ENCODE peak calls at places on chromosomes 13 and 19, in ten cellular contexts. One of them, this sample, is unnamed.

GRCh38 chr13:31093145-31093885 is 68.4 kb downstream of the HSPH1 start:
- DNase-seq in tibial artery: no peak
- DNase-seq in heart left ventricle: no peak
- DNase-seq in Peyer's patch: no peak
- DNase-seq in psoas muscle: no peak
- DNase-seq in fibroblast of lung: no peak
- DNase-seq in CD8-positive, alpha-beta T cell: no peak
- DNase-seq in esophagus squamous epithelium: no peak
- DNase-seq in IMR-90: no peak
- DNase-seq in left lung: no peak
- DNase-seq in this sample: no peak

GRCh38 chr13:110410000-110410399 is 102.9 kb downstream of the COL4A2 start:
- DNase-seq in tibial artery: no peak
- DNase-seq in heart left ventricle: no peak
- DNase-seq in Peyer's patch: no peak
- DNase-seq in psoas muscle: no peak
- DNase-seq in fibroblast of lung: no peak
- DNase-seq in CD8-positive, alpha-beta T cell: no peak
- DNase-seq in esophagus squamous epithelium: no peak
- DNase-seq in IMR-90: no peak
- DNase-seq in left lung: no peak
- DNase-seq in this sample: no peak

GRCh38 chr19:54418930-54419800 is 3.9 kb downstream of the TTYH1 start:
- DNase-seq in tibial artery: no peak
- DNase-seq in heart left ventricle: no peak
- DNase-seq in Peyer's patch: no peak
- DNase-seq in psoas muscle: no peak
- DNase-seq in fibroblast of lung: no peak
- DNase-seq in CD8-positive, alpha-beta T cell: no peak
- DNase-seq in esophagus squamous epithelium: no peak
- DNase-seq in IMR-90: no peak
- DNase-seq in left lung: no peak
- DNase-seq in this sample: no peak

GRCh38 chr19:43718627-43719377 is 2.9 kb downstream of the IRGC start:
- DNase-seq in tibial artery: no peak
- DNase-seq in heart left ventricle: no peak
- DNase-seq in Peyer's patch: no peak
- DNase-seq in psoas muscle: no peak
- DNase-seq in fibroblast of lung: no peak
- DNase-seq in CD8-positive, alpha-beta T cell: no peak
- DNase-seq in esophagus squamous epithelium: no peak
- DNase-seq in IMR-90: no peak
- DNase-seq in left lung: no peak
- DNase-seq in this sample: no peak

GRCh38 chr19:49338691-49339363 is 3.6 kb downstream of the CD37 start:
- DNase-seq in tibial artery: peak; percentile 58
- DNase-seq in heart left ventricle: peak; percentile 68
- DNase-seq in Peyer's patch: peak; percentile 88
- DNase-seq in psoas muscle: peak; percentile 57
- DNase-seq in fibroblast of lung: peak; percentile 49
- DNase-seq in CD8-positive, alpha-beta T cell: no peak
- DNase-seq in esophagus squamous epithelium: no peak
- DNase-seq in IMR-90: no peak
- DNase-seq in left lung: peak; percentile 87
- DNase-seq in this sample: peak; percentile 93

GRCh38 chr13:41428155-41428554 is 29.2 kb upstream of the RGCC start:
- DNase-seq in tibial artery: no peak
- DNase-seq in heart left ventricle: no peak
- DNase-seq in Peyer's patch: no peak
- DNase-seq in psoas muscle: no peak
- DNase-seq in fibroblast of lung: no peak
- DNase-seq in CD8-positive, alpha-beta T cell: peak; percentile 49
- DNase-seq in esophagus squamous epithelium: no peak
- DNase-seq in IMR-90: no peak
- DNase-seq in left lung: no peak
- DNase-seq in this sample: no peak

GRCh38 chr13:41008349-41008980 is 10.7 kb downstream of the ELF1 start:
- DNase-seq in tibial artery: no peak
- DNase-seq in heart left ventricle: no peak
- DNase-seq in Peyer's patch: no peak
- DNase-seq in psoas muscle: no peak
- DNase-seq in fibroblast of lung: peak; percentile 54
- DNase-seq in CD8-positive, alpha-beta T cell: no peak
- DNase-seq in esophagus squamous epithelium: no peak
- DNase-seq in IMR-90: peak; percentile 90
- DNase-seq in left lung: no peak
- DNase-seq in this sample: no peak

GRCh38 chr19:7337380-7338194 is 11.2 kb upstream of the ARHGEF18 start:
- DNase-seq in tibial artery: peak; percentile 57
- DNase-seq in heart left ventricle: peak; percentile 23
- DNase-seq in Peyer's patch: no peak
- DNase-seq in psoas muscle: no peak
- DNase-seq in fibroblast of lung: no peak
- DNase-seq in CD8-positive, alpha-beta T cell: no peak
- DNase-seq in esophagus squamous epithelium: no peak
- DNase-seq in IMR-90: no peak
- DNase-seq in left lung: no peak
- DNase-seq in this sample: peak; percentile 66

GRCh38 chr19:10352764-10353671 is 13.6 kb upstream of the ICAM3 start:
- DNase-seq in tibial artery: no peak
- DNase-seq in heart left ventricle: peak; percentile 87
- DNase-seq in Peyer's patch: no peak
- DNase-seq in psoas muscle: peak; percentile 70
- DNase-seq in fibroblast of lung: no peak
- DNase-seq in CD8-positive, alpha-beta T cell: no peak
- DNase-seq in esophagus squamous epithelium: no peak
- DNase-seq in IMR-90: no peak
- DNase-seq in left lung: no peak
- DNase-seq in this sample: peak; percentile 38

GRCh38 chr19:51959791-51960190 is 26.8 kb downstream of the ZNF350 start:
- DNase-seq in tibial artery: no peak
- DNase-seq in heart left ventricle: no peak
- DNase-seq in Peyer's patch: no peak
- DNase-seq in psoas muscle: no peak
- DNase-seq in fibroblast of lung: no peak
- DNase-seq in CD8-positive, alpha-beta T cell: no peak
- DNase-seq in esophagus squamous epithelium: no peak
- DNase-seq in IMR-90: peak; percentile 42
- DNase-seq in left lung: no peak
- DNase-seq in this sample: no peak

GRCh38 chr13:50626031-50626643 is 217.4 kb downstream of the DLEU7 start:
- DNase-seq in tibial artery: no peak
- DNase-seq in heart left ventricle: no peak
- DNase-seq in Peyer's patch: no peak
- DNase-seq in psoas muscle: no peak
- DNase-seq in fibroblast of lung: peak; percentile 72
- DNase-seq in CD8-positive, alpha-beta T cell: no peak
- DNase-seq in esophagus squamous epithelium: no peak
- DNase-seq in IMR-90: no peak
- DNase-seq in left lung: no peak
- DNase-seq in this sample: no peak

GRCh38 chr19:11849264-11849615 is 714 bp downstream of the ZNF439 start:
- DNase-seq in tibial artery: no peak
- DNase-seq in heart left ventricle: no peak
- DNase-seq in Peyer's patch: no peak
- DNase-seq in psoas muscle: no peak
- DNase-seq in fibroblast of lung: peak; percentile 11
- DNase-seq in CD8-positive, alpha-beta T cell: no peak
- DNase-seq in esophagus squamous epithelium: no peak
- DNase-seq in IMR-90: no peak
- DNase-seq in left lung: no peak
- DNase-seq in this sample: no peak

GRCh38 chr13:20074956-20075355 is 85.9 kb downstream of the GJA3 start:
- DNase-seq in tibial artery: no peak
- DNase-seq in heart left ventricle: no peak
- DNase-seq in Peyer's patch: no peak
- DNase-seq in psoas muscle: no peak
- DNase-seq in fibroblast of lung: no peak
- DNase-seq in CD8-positive, alpha-beta T cell: no peak
- DNase-seq in esophagus squamous epithelium: no peak
- DNase-seq in IMR-90: no peak
- DNase-seq in left lung: no peak
- DNase-seq in this sample: no peak

GRCh38 chr13:27795718-27796019 is 3.4 kb downstream of the GSX1 start:
- DNase-seq in tibial artery: no peak
- DNase-seq in heart left ventricle: no peak
- DNase-seq in Peyer's patch: no peak
- DNase-seq in psoas muscle: no peak
- DNase-seq in fibroblast of lung: no peak
- DNase-seq in CD8-positive, alpha-beta T cell: no peak
- DNase-seq in esophagus squamous epithelium: no peak
- DNase-seq in IMR-90: no peak
- DNase-seq in left lung: no peak
- DNase-seq in this sample: no peak

GRCh38 chr13:71787461-71787860 is 79.5 kb downstream of the DACH1 start:
- DNase-seq in tibial artery: no peak
- DNase-seq in heart left ventricle: no peak
- DNase-seq in Peyer's patch: no peak
- DNase-seq in psoas muscle: no peak
- DNase-seq in fibroblast of lung: no peak
- DNase-seq in CD8-positive, alpha-beta T cell: no peak
- DNase-seq in esophagus squamous epithelium: no peak
- DNase-seq in IMR-90: no peak
- DNase-seq in left lung: no peak
- DNase-seq in this sample: no peak

GRCh38 chr13:94309997-94310842 is 169.3 kb downstream of the DCT start:
- DNase-seq in tibial artery: no peak
- DNase-seq in heart left ventricle: no peak
- DNase-seq in Peyer's patch: no peak
- DNase-seq in psoas muscle: no peak
- DNase-seq in fibroblast of lung: peak; percentile 96
- DNase-seq in CD8-positive, alpha-beta T cell: no peak
- DNase-seq in esophagus squamous epithelium: no peak
- DNase-seq in IMR-90: peak; percentile 96
- DNase-seq in left lung: no peak
- DNase-seq in this sample: no peak

GRCh38 chr13:61275740-61276139 is 139.9 kb downstream of the PCDH20 start:
- DNase-seq in tibial artery: no peak
- DNase-seq in heart left ventricle: no peak
- DNase-seq in Peyer's patch: no peak
- DNase-seq in psoas muscle: no peak
- DNase-seq in fibroblast of lung: no peak
- DNase-seq in CD8-positive, alpha-beta T cell: no peak
- DNase-seq in esophagus squamous epithelium: no peak
- DNase-seq in IMR-90: no peak
- DNase-seq in left lung: no peak
- DNase-seq in this sample: no peak

GRCh38 chr13:37134411-37135041 is 29.1 kb upstream of the CSNK1A1L start:
- DNase-seq in tibial artery: no peak
- DNase-seq in heart left ventricle: no peak
- DNase-seq in Peyer's patch: no peak
- DNase-seq in psoas muscle: no peak
- DNase-seq in fibroblast of lung: peak; percentile 96
- DNase-seq in CD8-positive, alpha-beta T cell: no peak
- DNase-seq in esophagus squamous epithelium: no peak
- DNase-seq in IMR-90: peak; percentile 90
- DNase-seq in left lung: no peak
- DNase-seq in this sample: no peak

GRCh38 chr13:34224877-34225276 is 406.9 kb downstream of the RFC3 start:
- DNase-seq in tibial artery: no peak
- DNase-seq in heart left ventricle: no peak
- DNase-seq in Peyer's patch: no peak
- DNase-seq in psoas muscle: no peak
- DNase-seq in fibroblast of lung: peak; percentile 58
- DNase-seq in CD8-positive, alpha-beta T cell: no peak
- DNase-seq in esophagus squamous epithelium: no peak
- DNase-seq in IMR-90: no peak
- DNase-seq in left lung: no peak
- DNase-seq in this sample: no peak
- H3K4me1 ChIP-seq in tibial artery: no peaks in the 10 kb centered on the region
- H3K4me1 ChIP-seq in heart left ventricle: no peaks in the 10 kb centered on the region
- H3K4me1 ChIP-seq in Peyer's patch: no peaks in the 10 kb centered on the region
- H3K4me1 ChIP-seq in psoas muscle: no peaks in the 10 kb centered on the region
- H3K4me1 ChIP-seq in fibroblast of lung: no peaks in the 10 kb centered on the region
- H3K4me1 ChIP-seq in CD8-positive, alpha-beta T cell: no peaks in the 10 kb centered on the region
- H3K4me1 ChIP-seq in esophagus squamous epithelium: no peaks in the 10 kb centered on the region
- H3K4me1 ChIP-seq in IMR-90: no peaks in the 10 kb centered on the region
- H3K4me1 ChIP-seq in left lung: no peaks in the 10 kb centered on the region
- H3K4me1 ChIP-seq in this sample: no peaks in the 10 kb centered on the region

DNA sequence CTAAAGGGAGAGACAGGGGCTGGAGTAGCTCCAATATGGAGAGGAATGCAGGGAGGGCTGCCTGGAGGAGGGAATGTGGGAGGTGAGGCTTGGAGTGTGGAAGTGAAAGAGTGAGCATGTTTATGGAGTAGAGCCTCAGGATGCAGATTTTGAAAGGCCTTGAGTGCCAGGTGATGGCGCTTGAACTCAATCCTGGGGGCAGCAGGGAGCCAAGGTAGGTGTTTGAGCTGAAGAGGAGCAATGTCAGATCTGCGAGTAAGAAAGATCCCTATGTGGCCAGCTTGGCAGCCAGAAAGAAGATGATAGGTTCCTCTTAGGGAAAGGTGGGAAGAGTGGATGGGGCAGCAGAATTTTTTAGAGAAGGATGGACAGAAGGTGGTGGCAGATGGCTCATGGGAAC is 40.3 kb downstream of the CYP4F22 start:
- DNase-seq in tibial artery: no peak
- DNase-seq in heart left ventricle: no peak
- DNase-seq in Peyer's patch: no peak
- DNase-seq in psoas muscle: no peak
- DNase-seq in fibroblast of lung: no peak
- DNase-seq in CD8-positive, alpha-beta T cell: no peak
- DNase-seq in esophagus squamous epithelium: no peak
- DNase-seq in IMR-90: no peak
- DNase-seq in left lung: no peak
- DNase-seq in this sample: no peak
- H3K4me3 ChIP-seq in tibial artery: no peak overlapping the region
- H3K4me3 ChIP-seq in heart left ventricle: no peak overlapping the region
- H3K4me3 ChIP-seq in Peyer's patch: no peak overlapping the region
- H3K4me3 ChIP-seq in psoas muscle: no peak overlapping the region
- H3K4me3 ChIP-seq in fibroblast of lung: no peak overlapping the region
- H3K4me3 ChIP-seq in CD8-positive, alpha-beta T cell: no peak overlapping the region
- H3K4me3 ChIP-seq in esophagus squamous epithelium: no peak overlapping the region
- H3K4me3 ChIP-seq in IMR-90: no peak overlapping the region
- H3K4me3 ChIP-seq in left lung: no peak overlapping the region
- H3K4me3 ChIP-seq in this sample: no peak overlapping the region

GRCh38 chr19:18521692-18522123 is at the start of gene ELL:
- DNase-seq in tibial artery: no peak
- DNase-seq in heart left ventricle: no peak
- DNase-seq in Peyer's patch: no peak
- DNase-seq in psoas muscle: no peak
- DNase-seq in fibroblast of lung: no peak
- DNase-seq in CD8-positive, alpha-beta T cell: no peak
- DNase-seq in esophagus squamous epithelium: no peak
- DNase-seq in IMR-90: no peak
- DNase-seq in left lung: no peak
- DNase-seq in this sample: no peak
- TF ChIP-seq CTCF in tibial artery: no peak
- TF ChIP-seq CTCF in heart left ventricle: peak; percentile 4
- TF ChIP-seq CTCF in Peyer's patch: no peak
- TF ChIP-seq CTCF in psoas muscle: no peak
- TF ChIP-seq CTCF in fibroblast of lung: no peak
- TF ChIP-seq CTCF in CD8-positive, alpha-beta T cell: no peak
- TF ChIP-seq CTCF in esophagus squamous epithelium: no peak
- TF ChIP-seq CTCF in IMR-90: no peak
- TF ChIP-seq CTCF in left lung: no peak
- TF ChIP-seq CTCF in this sample: no peak

DNA sequence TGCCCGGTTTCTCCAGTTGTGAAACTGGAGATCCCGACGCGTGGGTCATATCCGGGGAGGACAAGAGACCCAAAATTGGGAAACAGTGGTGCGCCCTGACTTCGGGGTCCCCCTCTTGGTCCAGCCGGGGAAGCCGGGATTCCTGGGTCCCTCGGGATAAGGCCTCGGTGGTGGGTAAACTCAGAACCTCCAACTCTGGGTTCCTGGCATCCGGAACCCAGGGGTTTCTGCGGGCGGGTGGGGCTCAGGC is 672 bp downstream of the ZFP36 start:
- DNase-seq in tibial artery: no peak
- DNase-seq in heart left ventricle: no peak
- DNase-seq in Peyer's patch: no peak
- DNase-seq in psoas muscle: no peak
- DNase-seq in fibroblast of lung: no peak
- DNase-seq in CD8-positive, alpha-beta T cell: no peak
- DNase-seq in esophagus squamous epithelium: peak; percentile 39
- DNase-seq in IMR-90: no peak
- DNase-seq in left lung: no peak
- DNase-seq in this sample: no peak
- H3K4me1 ChIP-seq in tibial artery: peaks cover 47% of the 10 kb centered on the region
- H3K4me1 ChIP-seq in heart left ventricle: peaks cover 20% of the 10 kb centered on the region
- H3K4me1 ChIP-seq in Peyer's patch: peaks cover 29% of the 10 kb centered on the region
- H3K4me1 ChIP-seq in psoas muscle: peaks cover 28% of the 10 kb centered on the region
- H3K4me1 ChIP-seq in fibroblast of lung: peaks cover 19% of the 10 kb centered on the region
- H3K4me1 ChIP-seq in CD8-positive, alpha-beta T cell: peaks cover 53% of the 10 kb centered on the region
- H3K4me1 ChIP-seq in esophagus squamous epithelium: peaks cover 47% of the 10 kb centered on the region
- H3K4me1 ChIP-seq in IMR-90: peaks cover 26% of the 10 kb centered on the region
- H3K4me1 ChIP-seq in left lung: peaks cover 58% of the 10 kb centered on the region
- H3K4me1 ChIP-seq in this sample: peaks cover 38% of the 10 kb centered on the region

This sample was measured in mucosa of descending colon.